ENCODE peak calls at places on chromosomes 5 and 9, in eight cellular contexts. P is uterus, O is aorta, X is heart left ventricle, A is IMR-90, V is dorsolateral prefrontal cortex, W is A549, B is GM23338. S is an unnamed sample.

GRCh38 chr9:23850242-23851023 is 24.4 kb upstream of the ELAVL2 start:
- DNase-seq in P (no peak), O (no peak), X (no peak), A (no peak), V (no peak), W (no peak), B (peak), S (no peak)

GRCh38 chr5:122726990-122727616 is 47.8 kb upstream of the SNX2 start:
- DNase-seq in P (no peak), O (no peak), X (no peak), A (peak), V (no peak), W (peak), B (no peak), S (peak)

GRCh38 chr5:126656397-126657007 is 55.8 kb downstream of the PHAX start:
- DNase-seq in P (no peak), O (no peak), X (no peak), A (peak), V (peak), W (peak), B (peak), S (peak)

GRCh38 chr9:104850771-104851170 is 77.2 kb downstream of the ABCA1 start:
- DNase-seq in P (no peak), O (no peak), X (no peak), A (peak), V (no peak), W (no peak), B (no peak), S (no peak)

GRCh38 chr9:126705767-126706697 is 92.3 kb downstream of the LMX1B start:
- DNase-seq in P (peak), O (peak), X (peak), A (peak), V (peak), W (peak), B (peak), S (peak)

GRCh38 chr9:29220852-29221251 is 1647.6 kb upstream of the C9orf72 start:
- DNase-seq in P (no peak), O (no peak), X (no peak), A (no peak), V (no peak), W (no peak), B (no peak), S (peak)

GRCh38 chr9:121836382-121836885 is 185.0 kb downstream of the DAB2IP start:
- DNase-seq in P (peak), O (no peak), X (no peak), A (no peak), V (no peak), W (no peak), B (no peak), S (no peak)

GRCh38 chr5:43410414-43410813 is 1.8 kb downstream of the CCL28 start:
- DNase-seq in P (no peak), O (no peak), X (no peak), A (no peak), V (no peak), W (no peak), B (no peak), S (no peak)

GRCh38 chr9:70256123-70256551 is 2.6 kb upstream of the SMC5 start:
- DNase-seq in P (no peak), O (no peak), X (no peak), A (peak), V (no peak), W (no peak), B (no peak), S (peak)

GRCh38 chr5:86126202-86126601 is 491.5 kb upstream of the COX7C start:
- DNase-seq in P (no peak), O (no peak), X (no peak), A (no peak), V (no peak), W (no peak), B (no peak), S (no peak)

GRCh38 chr5:15510092-15510491 is 10.1 kb downstream of the FBXL7 start:
- DNase-seq in P (no peak), O (no peak), X (no peak), A (peak), V (no peak), W (no peak), B (no peak), S (peak)

GRCh38 chr5:173123416-173123815 is 20.9 kb upstream of the BNIP1 start:
- DNase-seq in P (no peak), O (no peak), X (no peak), A (peak), V (no peak), W (no peak), B (no peak), S (peak)

GRCh38 chr5:92962752-92963151 is 618.3 kb downstream of the NR2F1-AS1 start:
- DNase-seq in P (no peak), O (no peak), X (no peak), A (no peak), V (no peak), W (no peak), B (no peak), S (no peak)

GRCh38 chr5:104977530-104977929 is 1414.9 kb upstream of the NUDT12 start:
- DNase-seq in P (no peak), O (no peak), X (no peak), A (no peak), V (no peak), W (no peak), B (no peak), S (no peak)

GRCh38 chr9:121348321-121348720 is 21.7 kb downstream of the STOM start:
- DNase-seq in P (no peak), O (no peak), X (no peak), A (peak), V (no peak), W (no peak), B (no peak), S (no peak)

GRCh38 chr9:18122156-18122555 is 351.8 kb upstream of the ADAMTSL1 start:
- DNase-seq in P (no peak), O (no peak), X (no peak), A (peak), V (no peak), W (no peak), B (no peak), S (peak)

GRCh38 chr9:137070906-137071275 is 534 bp upstream of the SAPCD2 start:
- DNase-seq in P (no peak), O (no peak), X (peak), A (no peak), V (no peak), W (no peak), B (no peak), S (no peak)

GRCh38 chr5:107951322-107951721 is 280.6 kb upstream of the EFNA5 start:
- DNase-seq in P (no peak), O (no peak), X (no peak), A (no peak), V (peak), W (no peak), B (no peak), S (no peak)

GRCh38 chr5:132226516-132227234 is 978 bp downstream of the P4HA2 start:
- DNase-seq in P (no peak), O (peak), X (peak), A (peak), V (peak), W (no peak), B (peak), S (peak)

GRCh38 chr5:543755-544674 is 19.8 kb upstream of the SLC9A3 start:
- DNase-seq in P (no peak), O (peak), X (no peak), A (no peak), V (no peak), W (no peak), B (no peak), S (no peak)

GRCh38 chr9:69204869-69205268 is 30.8 kb downstream of the TJP2 start:
- DNase-seq in P (no peak), O (peak), X (peak), A (peak), V (peak), W (no peak), B (peak), S (peak)

GRCh38 chr5:58759745-58760144 is 176.9 kb downstream of the RAB3C start:
- DNase-seq in P (no peak), O (no peak), X (no peak), A (no peak), V (no peak), W (no peak), B (no peak), S (peak)

GRCh38 chr5:78611161-78611605 is 37.4 kb downstream of the LHFPL2 start:
- DNase-seq in P (no peak), O (no peak), X (no peak), A (peak), V (no peak), W (no peak), B (peak), S (no peak)

GRCh38 chr5:157063776-157064430 is 5.0 kb upstream of the HAVCR1 start:
- DNase-seq in P (no peak), O (no peak), X (no peak), A (no peak), V (no peak), W (no peak), B (no peak), S (no peak)

GRCh38 chr5:105952875-105953274 is 1717.9 kb downstream of the EFNA5 start:
- DNase-seq in P (no peak), O (no peak), X (no peak), A (peak), V (no peak), W (no peak), B (no peak), S (peak)

GRCh38 chr5:109936996-109937395 is 247.3 kb downstream of the MAN2A1 start:
- DNase-seq in P (no peak), O (no peak), X (no peak), A (no peak), V (no peak), W (no peak), B (no peak), S (no peak)

GRCh38 chr5:75381456-75381855 is 44.4 kb downstream of the HMGCR start:
- DNase-seq in P (no peak), O (no peak), X (no peak), A (no peak), V (no peak), W (no peak), B (no peak), S (no peak)

GRCh38 chr5:1792842-1793266 is 6.8 kb downstream of the MRPL36 start:
- DNase-seq in P (no peak), O (peak), X (no peak), A (peak), V (no peak), W (no peak), B (no peak), S (peak)

GRCh38 chr5:139650031-139650688 is 2.0 kb downstream of the CXXC5 start:
- DNase-seq in P (no peak), O (peak), X (peak), A (no peak), V (no peak), W (no peak), B (peak), S (no peak)

GRCh38 chr5:157473383-157474370 is 13.7 kb downstream of the NIPAL4 start:
- DNase-seq in P (no peak), O (no peak), X (no peak), A (peak), V (no peak), W (no peak), B (no peak), S (peak)

GRCh38 chr5:69414885-69415583 is at the start of gene MARVELD2:
- DNase-seq in P (peak), O (peak), X (peak), A (peak), V (peak), W (peak), B (peak), S (peak)

GRCh38 chr5:12865529-12865928 is 961.3 kb upstream of the CTNND2 start:
- DNase-seq in P (no peak), O (no peak), X (no peak), A (no peak), V (no peak), W (no peak), B (peak), S (no peak)

GRCh38 chr9:122252796-122253195 is 11.8 kb downstream of the RBM18 start:
- DNase-seq in P (no peak), O (no peak), X (peak), A (no peak), V (no peak), W (no peak), B (peak), S (no peak)

GRCh38 chr5:140926211-140926902 is at the start of gene PCDHAC1:
- DNase-seq in P (peak), O (peak), X (peak), A (no peak), V (peak), W (peak), B (peak), S (peak)

GRCh38 chr5:111685969-111686368 is 71.0 kb downstream of the NREP start:
- DNase-seq in P (no peak), O (no peak), X (no peak), A (no peak), V (no peak), W (peak), B (peak), S (no peak)

GRCh38 chr9:33791117-33791516 is 4.2 kb upstream of the PRSS3 start:
- DNase-seq in P (no peak), O (peak), X (no peak), A (peak), V (no peak), W (no peak), B (no peak), S (peak)

GRCh38 chr5:124121198-124121597 is 609.2 kb downstream of the CSNK1G3 start:
- DNase-seq in P (no peak), O (no peak), X (no peak), A (no peak), V (no peak), W (no peak), B (no peak), S (no peak)
- H3K4me3 ChIP-seq in P (no peak), O (no peak), X (no peak), A (no peak), V (no peak), W (no peak), B (no peak), S (no peak)

GRCh38 chr5:34574976-34575467 is 81.1 kb upstream of the RAI14 start:
- DNase-seq in P (no peak), O (no peak), X (no peak), A (no peak), V (no peak), W (no peak), B (no peak), S (no peak)

GRCh38 chr5:34570721-34571379 is 85.3 kb upstream of the RAI14 start:
- DNase-seq in P (no peak), O (no peak), X (no peak), A (peak), V (no peak), W (no peak), B (no peak), S (peak)

GRCh38 chr5:34570143-34570542 is 86.0 kb upstream of the RAI14 start:
- DNase-seq in P (no peak), O (no peak), X (no peak), A (no peak), V (no peak), W (no peak), B (no peak), S (no peak)

GRCh38 chr5:34576849-34577248 is 79.3 kb upstream of the RAI14 start:
- DNase-seq in P (no peak), O (no peak), X (no peak), A (no peak), V (no peak), W (no peak), B (no peak), S (peak)

GRCh38 chr5:34571380-34572041 is 84.6 kb upstream of the RAI14 start:
- DNase-seq in P (no peak), O (no peak), X (no peak), A (peak), V (no peak), W (no peak), B (no peak), S (peak)
- H3K4me3 ChIP-seq in P (no peak), O (no peak), X (no peak), A (no peak), V (no peak), W (no peak), B (no peak), S (no peak)

GRCh38 chr9:130478152-130478551 is 33.4 kb downstream of the ASS1 start:
- DNase-seq in P (no peak), O (no peak), X (no peak), A (no peak), V (no peak), W (no peak), B (no peak), S (no peak)

GRCh38 chr9:130477564-130477963 is 32.8 kb downstream of the ASS1 start:
- DNase-seq in P (no peak), O (no peak), X (no peak), A (no peak), V (no peak), W (no peak), B (no peak), S (no peak)

GRCh38 chr9:130479587-130479986 is 34.8 kb downstream of the ASS1 start:
- DNase-seq in P (no peak), O (no peak), X (no peak), A (no peak), V (no peak), W (no peak), B (no peak), S (no peak)

GRCh38 chr9:130480673-130481072 is 35.9 kb downstream of the ASS1 start:
- DNase-seq in P (no peak), O (no peak), X (no peak), A (no peak), V (no peak), W (no peak), B (peak), S (no peak)

GRCh38 chr9:130478731-130479575 is 34.2 kb downstream of the ASS1 start:
- DNase-seq in P (no peak), O (no peak), X (no peak), A (no peak), V (no peak), W (no peak), B (no peak), S (no peak)
- H3K4me3 ChIP-seq in P (no peak), O (no peak), X (no peak), A (no peak), V (no peak), W (no peak), B (no peak), S (no peak)

GRCh38 chr9:92529124-92529523 is 6.7 kb downstream of the ECM2 start:
- DNase-seq in P (no peak), O (no peak), X (no peak), A (no peak), V (no peak), W (no peak), B (no peak), S (no peak)

GRCh38 chr9:92535940-92536850 is at the start of gene ECM2:
- DNase-seq in P (no peak), O (no peak), X (peak), A (peak), V (no peak), W (no peak), B (no peak), S (peak)

GRCh38 chr9:92530893-92531292 is 4.9 kb downstream of the ECM2 start:
- DNase-seq in P (no peak), O (no peak), X (no peak), A (no peak), V (no peak), W (no peak), B (no peak), S (no peak)

GRCh38 chr9:92538541-92538940 is 2.8 kb upstream of the ECM2 start:
- DNase-seq in P (no peak), O (no peak), X (no peak), A (peak), V (no peak), W (no peak), B (no peak), S (no peak)

DNA sequence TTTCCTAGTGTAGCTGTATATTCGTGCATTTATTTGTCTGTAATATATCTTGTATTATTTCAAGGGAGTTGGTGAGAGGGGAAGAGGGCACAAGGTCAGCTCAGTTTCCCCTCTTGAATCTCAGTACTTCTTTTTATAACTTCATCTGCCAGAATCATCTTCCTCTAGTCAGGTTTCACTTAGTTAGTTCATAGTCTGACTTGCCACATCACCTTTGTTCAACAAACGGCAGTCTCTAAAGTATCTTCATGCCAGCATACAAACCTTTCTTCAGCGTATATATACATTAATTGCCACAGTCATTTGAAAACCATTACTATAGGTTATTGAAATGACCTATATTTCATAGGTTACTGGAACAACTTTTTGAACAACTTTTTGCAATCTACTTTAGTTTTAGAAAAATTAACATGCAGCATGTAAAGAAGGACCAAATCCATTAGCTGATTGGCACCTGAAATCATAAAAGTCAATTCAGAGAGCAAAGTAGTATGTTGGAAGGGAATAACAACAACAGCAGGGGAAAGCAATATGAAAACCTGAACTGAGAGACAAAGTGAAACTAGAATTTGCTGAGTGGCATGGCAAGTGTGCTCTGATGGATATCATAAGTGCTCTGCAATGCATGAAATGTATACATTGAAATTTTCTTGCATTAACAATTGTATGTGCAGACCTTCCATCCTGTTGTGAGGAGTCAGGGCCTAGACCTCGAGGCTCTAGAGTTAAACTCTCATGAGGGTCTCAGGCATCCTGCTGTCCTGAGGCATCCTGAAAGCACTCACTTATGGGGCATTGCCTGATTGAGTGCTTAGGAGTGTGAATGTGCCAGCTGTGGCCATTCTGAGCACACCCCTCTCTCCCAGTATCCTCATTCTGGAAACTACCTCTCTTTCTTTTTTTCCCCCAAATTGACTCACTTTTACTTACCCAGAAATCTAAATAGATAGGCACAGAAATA is 1.3 kb downstream of the ECM2 start:
- DNase-seq in P (no peak), O (no peak), X (no peak), A (peak), V (no peak), W (no peak), B (no peak), S (no peak)
- H3K4me3 ChIP-seq in P (peak), O (peak), X (peak), A (peak), V (no peak), W (no peak), B (no peak), S (no peak)

DNA sequence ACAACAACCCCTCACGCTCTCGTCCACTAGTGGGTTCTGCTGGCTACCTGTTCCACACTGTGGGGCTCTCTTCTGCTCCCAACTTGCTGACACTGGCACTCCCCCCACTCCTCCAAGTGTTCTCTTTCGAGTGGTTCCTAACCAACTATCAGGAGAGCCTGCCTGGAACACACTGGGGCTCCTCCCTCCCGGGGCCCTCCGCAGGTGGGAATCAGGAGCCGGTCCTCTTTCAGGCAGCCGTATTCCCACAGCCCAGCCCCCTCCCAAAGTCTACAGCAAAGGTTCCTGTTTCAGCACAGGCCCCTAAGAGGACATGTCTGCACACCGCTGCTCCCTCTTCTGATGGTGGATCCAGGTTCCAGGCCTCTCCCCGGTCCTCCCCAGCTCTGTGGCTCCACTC is 165.9 kb downstream of the FSTL4 start:
- DNase-seq in P (no peak), O (no peak), X (no peak), A (no peak), V (no peak), W (no peak), B (no peak), S (no peak)
- H3K4me3 ChIP-seq in P (no peak), O (no peak), X (no peak), A (no peak), V (no peak), W (no peak), B (no peak), S (no peak)

DNA sequence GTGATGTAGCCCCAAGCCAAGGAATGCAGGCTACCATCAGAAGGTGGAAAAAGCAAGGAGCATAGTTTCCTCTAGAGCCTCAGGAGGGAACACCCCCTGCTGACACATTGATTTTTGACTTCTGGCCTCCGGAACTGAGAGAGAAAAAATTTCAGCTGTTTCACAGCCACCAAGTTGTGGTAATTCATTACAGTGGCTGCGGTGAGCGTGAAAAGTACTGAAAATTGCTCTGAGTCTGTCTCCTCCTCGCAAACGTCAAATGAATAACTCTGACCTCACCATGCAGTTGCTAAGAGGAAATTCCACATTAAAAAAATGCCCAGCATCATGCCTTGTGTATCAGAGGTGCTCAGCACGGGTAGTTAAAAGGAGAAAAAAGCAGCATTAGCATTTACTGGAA is 277.9 kb upstream of the MSX2 start:
- DNase-seq in P (no peak), O (no peak), X (no peak), A (no peak), V (no peak), W (no peak), B (no peak), S (no peak)
- H3K4me3 ChIP-seq in P (no peak), O (no peak), X (no peak), A (no peak), V (no peak), W (no peak), B (no peak), S (no peak)

S was measured in fibroblast of villous mesenchyme.